ENCODE peak calls at places on chromosomes 16 and 17, in seven cellular contexts. One of them, this sample, is unnamed.

GRCh38 chr17:55549140-55549539 is 37.9 kb upstream of the SMIM36 start:
- DNase-seq in PC-9: no peak
- DNase-seq in neural progenitor cell: peak; percentile 56
- DNase-seq in endodermal cell: peak; percentile 77
- DNase-seq in H9: no peak
- DNase-seq in A549: peak; percentile 39
- DNase-seq in AG04450: no peak
- DNase-seq in this sample: no peak

GRCh38 chr16:55036371-55036821 is 105.7 kb downstream of the IRX5 start:
- DNase-seq in PC-9: no peak
- DNase-seq in neural progenitor cell: no peak
- DNase-seq in endodermal cell: peak; percentile 29
- DNase-seq in H9: peak; percentile 9
- DNase-seq in A549: no peak
- DNase-seq in AG04450: no peak
- DNase-seq in this sample: no peak

GRCh38 chr17:66978514-66979061 is 14.1 kb downstream of the CACNG4 start:
- DNase-seq in PC-9: no peak
- DNase-seq in neural progenitor cell: no peak
- DNase-seq in endodermal cell: no peak
- DNase-seq in H9: no peak
- DNase-seq in A549: no peak
- DNase-seq in AG04450: no peak
- DNase-seq in this sample: no peak

GRCh38 chr16:50697881-50698767 is 4.7 kb downstream of the NOD2 start:
- DNase-seq in PC-9: no peak
- DNase-seq in neural progenitor cell: no peak
- DNase-seq in endodermal cell: peak; percentile 40
- DNase-seq in H9: no peak
- DNase-seq in A549: no peak
- DNase-seq in AG04450: no peak
- DNase-seq in this sample: no peak

GRCh38 chr17:21394265-21394664 is 18.1 kb downstream of the KCNJ12 start:
- DNase-seq in PC-9: no peak
- DNase-seq in neural progenitor cell: no peak
- DNase-seq in endodermal cell: no peak
- DNase-seq in H9: no peak
- DNase-seq in A549: peak; percentile 73
- DNase-seq in AG04450: no peak
- DNase-seq in this sample: no peak

GRCh38 chr17:6521636-6522035 is 34.7 kb downstream of the PITPNM3 start:
- DNase-seq in PC-9: no peak
- DNase-seq in neural progenitor cell: no peak
- DNase-seq in endodermal cell: peak; percentile 30
- DNase-seq in H9: peak; percentile 4
- DNase-seq in A549: no peak
- DNase-seq in AG04450: no peak
- DNase-seq in this sample: no peak

GRCh38 chr16:66580605-66581209 is 1.4 kb downstream of the CMTM2 start:
- DNase-seq in PC-9: peak; percentile 25
- DNase-seq in neural progenitor cell: peak; percentile 54
- DNase-seq in endodermal cell: no peak
- DNase-seq in H9: no peak
- DNase-seq in A549: no peak
- DNase-seq in AG04450: peak; percentile 53
- DNase-seq in this sample: peak; percentile 82

GRCh38 chr17:8965394-8966168 is at the start of gene PIK3R5:
- DNase-seq in PC-9: no peak
- DNase-seq in neural progenitor cell: peak; percentile 82
- DNase-seq in endodermal cell: peak; percentile 99
- DNase-seq in H9: peak; percentile 97
- DNase-seq in A549: no peak
- DNase-seq in AG04450: no peak
- DNase-seq in this sample: peak; percentile 88

GRCh38 chr17:38912221-38912813 is 13.1 kb upstream of the LASP1NB start:
- DNase-seq in PC-9: no peak
- DNase-seq in neural progenitor cell: no peak
- DNase-seq in endodermal cell: peak; percentile 40
- DNase-seq in H9: peak; percentile 27
- DNase-seq in A549: no peak
- DNase-seq in AG04450: no peak
- DNase-seq in this sample: no peak

GRCh38 chr16:30600215-30600614 is 10.0 kb downstream of the ZNF689 start:
- DNase-seq in PC-9: no peak
- DNase-seq in neural progenitor cell: no peak
- DNase-seq in endodermal cell: no peak
- DNase-seq in H9: no peak
- DNase-seq in A549: no peak
- DNase-seq in AG04450: no peak
- DNase-seq in this sample: no peak

GRCh38 chr16:28289939-28290862 is 2.1 kb upstream of the SBK1 start:
- DNase-seq in PC-9: no peak
- DNase-seq in neural progenitor cell: no peak
- DNase-seq in endodermal cell: no peak
- DNase-seq in H9: no peak
- DNase-seq in A549: no peak
- DNase-seq in AG04450: no peak
- DNase-seq in this sample: no peak

DNA sequence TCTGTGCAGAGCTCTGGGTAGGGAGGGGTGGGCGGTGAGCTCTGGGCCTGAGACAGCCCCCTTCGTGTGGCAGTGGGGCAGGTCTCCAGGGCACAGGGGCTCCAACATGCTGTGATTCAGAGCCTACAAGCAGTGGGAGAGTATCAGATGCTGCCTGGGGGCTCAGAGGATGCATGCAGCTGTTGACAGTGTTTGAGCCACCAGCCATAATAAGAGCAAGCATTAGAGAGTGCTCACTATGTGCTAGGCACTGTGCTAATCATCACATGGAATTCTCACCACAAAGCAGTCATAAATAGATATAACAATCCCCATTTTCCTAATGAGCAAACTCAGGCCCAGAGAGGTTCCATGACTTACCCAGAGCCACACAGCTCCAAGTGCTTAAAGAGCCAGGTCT is 8.1 kb downstream of the PDK2 start:
- DNase-seq in PC-9: no peak
- DNase-seq in neural progenitor cell: no peak
- DNase-seq in endodermal cell: no peak
- DNase-seq in H9: no peak
- DNase-seq in A549: no peak
- DNase-seq in AG04450: no peak
- DNase-seq in this sample: no peak
- H3K27ac ChIP-seq in PC-9: no peak overlapping the region
- H3K27ac ChIP-seq in neural progenitor cell: no peak overlapping the region
- H3K27ac ChIP-seq in endodermal cell: no peak overlapping the region
- H3K27ac ChIP-seq in H9: no peak overlapping the region
- H3K27ac ChIP-seq in A549: no peak overlapping the region
- H3K27ac ChIP-seq in AG04450: no peak overlapping the region
- H3K27ac ChIP-seq in this sample: peak overlapping the region; percentile 11

DNA sequence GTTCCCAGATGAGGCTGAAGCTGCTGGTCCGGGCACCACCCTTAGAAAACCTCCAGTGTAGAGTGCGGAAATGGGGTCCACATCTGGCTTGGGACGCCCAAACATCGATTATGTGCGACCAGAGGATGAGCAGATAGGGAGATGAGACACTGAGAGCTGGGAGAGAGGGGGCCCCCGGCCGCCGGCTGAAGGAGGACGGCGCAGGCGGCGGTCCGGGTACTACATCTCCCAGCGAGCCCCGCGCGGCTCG is 182 bp upstream of the SPECC1 start:
- DNase-seq in PC-9: no peak
- DNase-seq in neural progenitor cell: no peak
- DNase-seq in endodermal cell: no peak
- DNase-seq in H9: no peak
- DNase-seq in A549: no peak
- DNase-seq in AG04450: no peak
- DNase-seq in this sample: no peak
- TF ChIP-seq CTCF in PC-9: peak; percentile 87
- TF ChIP-seq CTCF in neural progenitor cell: no peak
- TF ChIP-seq CTCF in endodermal cell: no peak
- TF ChIP-seq CTCF in H9: no peak
- TF ChIP-seq CTCF in A549: peak; percentile 98
- TF ChIP-seq CTCF in AG04450: no peak
- TF ChIP-seq CTCF in this sample: no peak

GRCh38 chr16:6643083-6643686 is 689.5 kb upstream of the RBFOX1 start:
- DNase-seq in PC-9: peak; percentile 42
- DNase-seq in neural progenitor cell: peak; percentile 59
- DNase-seq in endodermal cell: peak; percentile 88
- DNase-seq in H9: peak; percentile 48
- DNase-seq in A549: peak; percentile 45
- DNase-seq in AG04450: peak; percentile 1
- DNase-seq in this sample: peak; percentile 18

GRCh38 chr16:6646891-6647290 is 685.8 kb upstream of the RBFOX1 start:
- DNase-seq in PC-9: no peak
- DNase-seq in neural progenitor cell: no peak
- DNase-seq in endodermal cell: no peak
- DNase-seq in H9: no peak
- DNase-seq in A549: no peak
- DNase-seq in AG04450: no peak
- DNase-seq in this sample: no peak

GRCh38 chr16:6644916-6645315 is 687.7 kb upstream of the RBFOX1 start:
- DNase-seq in PC-9: no peak
- DNase-seq in neural progenitor cell: no peak
- DNase-seq in endodermal cell: no peak
- DNase-seq in H9: no peak
- DNase-seq in A549: no peak
- DNase-seq in AG04450: no peak
- DNase-seq in this sample: no peak

GRCh38 chr16:6645758-6646423 is 686.8 kb upstream of the RBFOX1 start:
- DNase-seq in PC-9: no peak
- DNase-seq in neural progenitor cell: no peak
- DNase-seq in endodermal cell: no peak
- DNase-seq in H9: no peak
- DNase-seq in A549: no peak
- DNase-seq in AG04450: no peak
- DNase-seq in this sample: no peak

DNA sequence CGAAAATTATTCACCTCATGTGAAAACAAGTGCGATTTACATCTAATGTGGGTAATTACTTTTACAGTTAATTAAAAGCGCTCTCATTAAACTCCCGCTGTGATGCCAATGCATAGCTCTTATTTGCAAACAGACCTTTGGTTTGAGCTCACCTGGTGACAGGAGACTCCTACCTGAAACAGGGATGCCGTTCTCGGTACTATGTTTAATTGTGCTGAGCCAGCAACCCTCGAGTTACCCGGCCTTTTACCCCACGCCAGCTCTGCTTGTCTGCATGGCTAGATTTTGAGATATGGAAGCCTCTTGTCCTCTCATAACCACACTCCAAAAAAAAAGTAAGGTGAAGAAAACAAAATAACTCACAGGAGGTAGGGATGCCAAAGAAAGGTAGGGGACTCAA is 690.4 kb upstream of the RBFOX1 start:
- DNase-seq in PC-9: no peak
- DNase-seq in neural progenitor cell: no peak
- DNase-seq in endodermal cell: peak; percentile 52
- DNase-seq in H9: no peak
- DNase-seq in A549: no peak
- DNase-seq in AG04450: no peak
- DNase-seq in this sample: no peak
- H3K27ac ChIP-seq in PC-9: no peak overlapping the region
- H3K27ac ChIP-seq in neural progenitor cell: no peak overlapping the region
- H3K27ac ChIP-seq in endodermal cell: no peak overlapping the region
- H3K27ac ChIP-seq in H9: no peak overlapping the region
- H3K27ac ChIP-seq in A549: no peak overlapping the region
- H3K27ac ChIP-seq in AG04450: no peak overlapping the region
- H3K27ac ChIP-seq in this sample: no peak overlapping the region

GRCh38 chr17:50806141-50806643 is 29.2 kb upstream of the WFIKKN2 start:
- DNase-seq in PC-9: no peak
- DNase-seq in neural progenitor cell: peak; percentile 42
- DNase-seq in endodermal cell: peak; percentile 86
- DNase-seq in H9: peak; percentile 65
- DNase-seq in A549: peak; percentile 32
- DNase-seq in AG04450: no peak
- DNase-seq in this sample: no peak
- TF ChIP-seq CTCF in PC-9: no peak
- TF ChIP-seq CTCF in neural progenitor cell: peak; percentile 49
- TF ChIP-seq CTCF in endodermal cell: peak; percentile 71
- TF ChIP-seq CTCF in H9: peak; percentile 66
- TF ChIP-seq CTCF in A549: no peak
- TF ChIP-seq CTCF in AG04450: peak; percentile 21
- TF ChIP-seq CTCF in this sample: no peak

This sample was measured in RWPE1.